ENCODE peak calls at places on chromosomes 4 and X, in six cellular contexts. E is GM12878, S is SK-N-SH, B is K562, Z is H1, P is HepG2. D is an unnamed sample.
A peak's percentile ranks its signal among the peaks of the same experiment; 100 is the strongest.

GRCh38 chr4:7867191-7867590 is 72.5 kb downstream of the AFAP1 start:
- DNase-seq in E (no peak), S (no peak), B (no peak), Z (no peak), P (no peak), D (no peak)

GRCh38 chrX:130091976-130092522 is 18.2 kb downstream of the ELF4 start:
- DNase-seq in E (peak; percentile 81), S (no peak), B (peak; percentile 88), Z (no peak), P (peak; percentile 66), D (no peak)

GRCh38 chr4:35939746-35940145 is 304.6 kb downstream of the ARAP2 start:
- DNase-seq in E (no peak), S (no peak), B (no peak), Z (no peak), P (no peak), D (no peak)

GRCh38 chr4:65227628-65228027 is 442.7 kb downstream of the EPHA5 start:
- DNase-seq in E (no peak), S (no peak), B (no peak), Z (no peak), P (no peak), D (no peak)

GRCh38 chrX:14676431-14676830 is 147.1 kb downstream of the GLRA2 start:
- DNase-seq in E (no peak), S (no peak), B (no peak), Z (no peak), P (no peak), D (no peak)

GRCh38 chr4:138696771-138697170 is 318.8 kb upstream of the NOCT start:
- DNase-seq in E (no peak), S (no peak), B (no peak), Z (no peak), P (no peak), D (no peak)

GRCh38 chrX:17861496-17862011 is 456 bp upstream of the RAI2 start:
- DNase-seq in E (no peak), S (no peak), B (no peak), Z (no peak), P (no peak), D (no peak)

GRCh38 chr4:83025563-83025962 is 9.4 kb upstream of the COPS4 start:
- DNase-seq in E (no peak), S (no peak), B (peak; percentile 40), Z (no peak), P (no peak), D (no peak)

GRCh38 chrX:23752740-23753435 is 9.8 kb upstream of the ACOT9 start:
- DNase-seq in E (no peak), S (no peak), B (no peak), Z (no peak), P (no peak), D (no peak)

GRCh38 chr4:140754918-140755810 is 1.0 kb downstream of the TBC1D9 start:
- DNase-seq in E (no peak), S (no peak), B (no peak), Z (no peak), P (no peak), D (no peak)

DNA sequence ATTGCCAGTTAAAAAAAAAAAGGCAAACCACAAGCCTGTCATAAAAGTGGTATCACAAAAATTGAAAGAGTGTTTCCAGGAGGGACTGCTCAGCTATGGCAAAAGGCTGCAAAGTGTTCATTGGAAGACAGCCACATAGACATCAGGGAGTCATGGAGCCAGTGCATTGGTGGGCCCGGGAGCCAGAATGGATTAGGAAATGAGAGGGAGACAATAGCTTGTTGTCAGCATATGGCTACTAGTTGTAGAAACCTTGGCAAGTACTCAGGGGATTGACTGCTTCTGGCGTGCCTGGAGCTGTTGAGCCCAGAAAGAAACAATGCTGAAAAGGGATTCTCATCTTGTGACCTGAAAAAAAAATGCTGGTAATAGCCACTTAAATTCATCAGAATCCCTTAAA is 5.0 kb downstream of the GAR1 start:
- DNase-seq in E (no peak), S (no peak), B (no peak), Z (no peak), P (no peak), D (no peak)
- H3K79me2 ChIP-seq in E (peaks cover 25% of the 10 kb centered on the region), S (peaks cover 58% of the 10 kb centered on the region), B (peaks cover 59% of the 10 kb centered on the region), Z (peaks cover 14% of the 10 kb centered on the region), P (peaks cover 31% of the 10 kb centered on the region), D (peaks cover 61% of the 10 kb centered on the region)

GRCh38 chrX:868248-868647 is 237.7 kb downstream of the SHOX start:
- DNase-seq in E (no peak), S (no peak), B (no peak), Z (no peak), P (no peak), D (no peak)
- TF ChIP-seq SIN3A in E (no peak), S (no peak), B (no peak), Z (no peak), P (no peak), D (no peak)

GRCh38 chrX:41877167-41877566 is 46.2 kb downstream of the CASK start:
- DNase-seq in E (no peak), S (no peak), B (no peak), Z (no peak), P (peak; percentile 7), D (no peak)
- H3K79me2 ChIP-seq in E (no peaks in the 10 kb centered on the region), S (no peaks in the 10 kb centered on the region), B (no peaks in the 10 kb centered on the region), Z (no peaks in the 10 kb centered on the region), P (peaks cover 3% of the 10 kb centered on the region), D (peaks cover 7% of the 10 kb centered on the region)

DNA sequence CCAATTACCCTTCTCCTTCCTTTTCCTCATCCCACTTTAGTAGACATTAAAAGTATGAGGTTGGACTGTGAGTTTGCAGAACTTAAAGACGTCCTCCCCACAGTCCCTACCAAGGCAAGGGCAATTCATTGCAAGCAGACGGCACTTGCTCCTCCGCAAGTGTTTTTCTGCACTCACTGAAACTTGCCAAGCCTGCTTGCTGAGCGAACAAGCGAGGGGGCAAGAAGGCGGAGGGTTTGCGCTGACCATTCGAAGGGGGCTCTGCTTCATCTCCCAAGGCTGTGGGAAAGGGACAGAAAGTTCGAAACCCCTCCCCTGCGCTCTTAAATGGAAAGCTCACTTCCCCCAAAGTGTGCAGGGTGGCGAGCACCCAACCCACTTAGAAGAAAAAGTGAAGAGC is 1.5 kb downstream of the MID1 start:
- DNase-seq in E (no peak), S (no peak), B (no peak), Z (no peak), P (no peak), D (no peak)
- TF ChIP-seq SIN3A in E (no peak), S (no peak), B (no peak), Z (no peak), P (no peak), D (no peak)

D was measured in HCT116.